ENCODE peak calls at places on chromosomes 12 and 14, in seven cellular contexts. S is IMR-90, P is H9, H is neuronal stem cell, F is mesenchymal stem cell, N is trophoblast cell, B is H1. V is an unnamed sample.

GRCh38 chr12:112851024-112851777 is 55.6 kb upstream of the OAS1 start:
- DNase-seq in S (no peak), P (no peak), H (no peak), F (no peak), N (peak), B (no peak), V (peak)

GRCh38 chr12:3727877-3728632 is 24.9 kb downstream of the CRACR2A start:
- DNase-seq in S (peak), P (no peak), H (no peak), F (peak), N (no peak), B (no peak), V (peak)

GRCh38 chr14:103767306-103767894 is 51.8 kb downstream of the ZFYVE21 start:
- DNase-seq in S (peak), P (no peak), H (no peak), F (peak), N (peak), B (no peak), V (no peak)

GRCh38 chr12:52055781-52056711 is 4.8 kb downstream of the NR4A1 start:
- DNase-seq in S (peak), P (no peak), H (no peak), F (peak), N (no peak), B (no peak), V (no peak)

GRCh38 chr14:94403312-94403711 is 14.9 kb upstream of the SERPINA1 start:
- DNase-seq in S (no peak), P (no peak), H (no peak), F (no peak), N (no peak), B (no peak), V (no peak)

GRCh38 chr14:89372156-89372555 is 44.9 kb downstream of the FOXN3 start:
- DNase-seq in S (peak), P (no peak), H (no peak), F (no peak), N (peak), B (no peak), V (no peak)

GRCh38 chr12:991350-992278 is 591 bp downstream of the ERC1 start:
- DNase-seq in S (peak), P (peak), H (no peak), F (peak), N (peak), B (no peak), V (peak)

GRCh38 chr14:20501346-20501745 is 4.0 kb upstream of the RNASE10 start:
- DNase-seq in S (peak), P (no peak), H (no peak), F (no peak), N (no peak), B (no peak), V (no peak)

GRCh38 chr12:66087365-66087943 is 43.1 kb downstream of the LLPH start:
- DNase-seq in S (peak), P (peak), H (peak), F (peak), N (peak), B (peak), V (peak)

GRCh38 chr14:44966601-44967336 is 4.8 kb downstream of the TOGARAM1 start:
- DNase-seq in S (no peak), P (no peak), H (no peak), F (peak), N (no peak), B (no peak), V (no peak)

GRCh38 chr12:32595251-32595650 is 83.8 kb upstream of the DNM1L start:
- DNase-seq in S (peak), P (no peak), H (no peak), F (peak), N (no peak), B (no peak), V (no peak)

GRCh38 chr12:3492868-3493224 is 1.8 kb downstream of the PRMT8 start:
- DNase-seq in S (no peak), P (no peak), H (no peak), F (no peak), N (no peak), B (no peak), V (no peak)

GRCh38 chr12:44317651-44318126 is 481.8 kb downstream of the TMEM117 start:
- DNase-seq in S (peak), P (peak), H (peak), F (peak), N (peak), B (no peak), V (peak)

GRCh38 chr12:17284873-17285272 is 678.9 kb upstream of the LMO3 start:
- DNase-seq in S (no peak), P (no peak), H (no peak), F (no peak), N (peak), B (no peak), V (peak)

GRCh38 chr12:32509328-32510122 is 110.2 kb downstream of the FGD4 start:
- DNase-seq in S (no peak), P (no peak), H (no peak), F (no peak), N (no peak), B (no peak), V (no peak)

GRCh38 chr14:48747683-48748082 is 838.5 kb downstream of the RPS29 start:
- DNase-seq in S (no peak), P (no peak), H (no peak), F (no peak), N (no peak), B (no peak), V (no peak)

GRCh38 chr12:12018454-12018853 is 52.3 kb upstream of the BCL2L14 start:
- DNase-seq in S (peak), P (no peak), H (no peak), F (no peak), N (no peak), B (no peak), V (no peak)

GRCh38 chr12:12022306-12022931 is 48.3 kb upstream of the BCL2L14 start:
- DNase-seq in S (no peak), P (no peak), H (no peak), F (no peak), N (no peak), B (no peak), V (no peak)

GRCh38 chr12:12017798-12018197 is 52.9 kb upstream of the BCL2L14 start:
- DNase-seq in S (no peak), P (peak), H (peak), F (no peak), N (no peak), B (no peak), V (peak)

GRCh38 chr12:12020762-12021161 is 50.0 kb upstream of the BCL2L14 start:
- DNase-seq in S (no peak), P (no peak), H (no peak), F (no peak), N (no peak), B (no peak), V (no peak)

GRCh38 chr12:12019881-12020280 is 50.9 kb upstream of the BCL2L14 start:
- DNase-seq in S (no peak), P (no peak), H (no peak), F (peak), N (peak), B (no peak), V (no peak)
- H3K18ac ChIP-seq in S (no peak), P (no peak), H (no peak), F (no peak), N (no peak), B (no peak), V (no peak)

GRCh38 chr14:61527325-61528100 is 167.8 kb upstream of the HIF1A start:
- DNase-seq in S (peak), P (no peak), H (no peak), F (peak), N (peak), B (no peak), V (peak)
- H3K27ac ChIP-seq in S (peak), P (no peak), H (no peak), F (peak), N (peak), B (no peak), V (no peak)

GRCh38 chr12:42812086-42812485 is 222.5 kb upstream of the PRICKLE1 start:
- DNase-seq in S (no peak), P (no peak), H (no peak), F (no peak), N (peak), B (no peak), V (no peak)

GRCh38 chr12:42807251-42807650 is 217.7 kb upstream of the PRICKLE1 start:
- DNase-seq in S (no peak), P (no peak), H (no peak), F (no peak), N (no peak), B (no peak), V (peak)

GRCh38 chr12:42809226-42809625 is 219.7 kb upstream of the PRICKLE1 start:
- DNase-seq in S (peak), P (no peak), H (no peak), F (no peak), N (peak), B (no peak), V (peak)

GRCh38 chr12:42807766-42808165 is 218.2 kb upstream of the PRICKLE1 start:
- DNase-seq in S (no peak), P (no peak), H (no peak), F (no peak), N (no peak), B (no peak), V (peak)

GRCh38 chr12:42810006-42810405 is 220.5 kb upstream of the PRICKLE1 start:
- DNase-seq in S (no peak), P (no peak), H (no peak), F (no peak), N (no peak), B (no peak), V (no peak)
- H3K18ac ChIP-seq in S (no peak), P (no peak), H (no peak), F (no peak), N (no peak), B (no peak), V (peak)

GRCh38 chr12:12452326-12452725 is 95.4 kb downstream of the BORCS5 start:
- DNase-seq in S (no peak), P (no peak), H (no peak), F (no peak), N (no peak), B (no peak), V (no peak)
- H3K27ac ChIP-seq in S (no peak), P (no peak), H (no peak), F (no peak), N (no peak), B (no peak), V (no peak)

GRCh38 chr12:110370732-110371141 is 32.8 kb downstream of the ANAPC7 start:
- DNase-seq in S (no peak), P (peak), H (no peak), F (no peak), N (no peak), B (no peak), V (no peak)
- H3K18ac ChIP-seq in S (no peak), P (no peak), H (no peak), F (no peak), N (no peak), B (no peak), V (no peak)

DNA sequence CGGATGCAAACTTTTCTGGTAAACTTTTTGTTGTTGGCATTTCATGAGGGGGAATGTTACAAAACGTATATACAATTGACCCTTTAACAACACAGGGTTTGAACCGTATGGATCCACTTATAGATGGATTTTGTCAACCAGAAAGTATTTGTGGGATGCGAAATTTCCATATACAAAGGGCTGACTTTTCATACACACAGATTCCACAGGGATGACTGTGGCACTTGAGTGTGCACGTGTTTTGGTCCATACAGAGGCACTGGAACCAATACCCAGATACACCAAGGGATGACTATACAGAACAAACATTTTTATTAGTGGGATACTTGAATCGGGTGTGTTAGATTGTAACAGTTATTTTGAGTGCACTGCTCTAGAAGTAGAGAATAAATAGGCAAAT is 29.8 kb upstream of the CCT2 start:
- DNase-seq in S (peak), P (no peak), H (no peak), F (peak), N (peak), B (no peak), V (no peak)
- H3K27ac ChIP-seq in S (peak), P (no peak), H (no peak), F (no peak), N (no peak), B (no peak), V (no peak)

GRCh38 chr12:64731683-64732082 is 27.5 kb downstream of the GNS start:
- DNase-seq in S (no peak), P (no peak), H (no peak), F (no peak), N (peak), B (no peak), V (no peak)

GRCh38 chr12:64736771-64737170 is 22.4 kb downstream of the GNS start:
- DNase-seq in S (no peak), P (no peak), H (no peak), F (no peak), N (no peak), B (no peak), V (no peak)

GRCh38 chr12:64735447-64735846 is 23.8 kb downstream of the GNS start:
- DNase-seq in S (peak), P (no peak), H (no peak), F (no peak), N (no peak), B (no peak), V (no peak)

GRCh38 chr12:64730585-64730964 is 28.6 kb downstream of the GNS start:
- DNase-seq in S (no peak), P (no peak), H (no peak), F (peak), N (peak), B (no peak), V (peak)

DNA sequence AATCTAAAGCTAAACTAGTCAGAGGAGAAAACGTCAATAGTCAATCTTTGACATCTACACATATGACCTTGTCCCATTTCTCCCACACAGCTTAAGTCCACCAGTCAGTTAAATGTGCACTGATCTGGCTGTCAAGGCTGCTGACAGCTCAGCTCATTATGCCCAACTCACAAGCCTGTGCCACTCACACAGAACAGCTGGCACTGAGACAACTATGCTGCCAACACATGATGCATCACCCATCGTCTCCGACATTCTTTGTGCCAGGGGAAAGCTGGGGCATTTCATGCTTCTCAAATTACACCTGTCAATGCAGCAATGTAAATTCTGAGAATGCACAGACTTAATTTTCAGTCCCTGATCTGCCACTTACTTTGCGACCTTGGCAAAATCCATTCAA is 25.3 kb downstream of the GNS start:
- DNase-seq in S (no peak), P (no peak), H (no peak), F (no peak), N (no peak), B (no peak), V (no peak)
- H3K18ac ChIP-seq in S (no peak), P (no peak), H (no peak), F (no peak), N (no peak), B (no peak), V (no peak)